ENCODE peak calls at places on chromosomes 13 and 19, in eight cellular contexts. S is lower lobe of right lung, D is uterus, M is neural progenitor cell, J is HCT116, L is right atrium auricular region, O is tibial nerve, N is pancreas. Q is an unnamed sample. For H3K4me1, the result is how much of the 10 kb centered on the place peaks cover.

GRCh38 chr19:38070573-38070972 is 153.4 kb downstream of the DPF1 start:
- DNase-seq in S (no peak), D (no peak), M (no peak), J (no peak), L (no peak), O (no peak), N (no peak), Q (peak)

GRCh38 chr19:51372649-51373504 is at the start of gene NKG7:
- DNase-seq in S (no peak), D (no peak), M (no peak), J (no peak), L (no peak), O (no peak), N (no peak), Q (no peak)

GRCh38 chr19:1068111-1069001 is 1.4 kb downstream of the ARHGAP45 start:
- DNase-seq in S (peak), D (no peak), M (no peak), J (no peak), L (no peak), O (no peak), N (no peak), Q (no peak)

GRCh38 chr13:24022568-24022967 is 125.3 kb upstream of the C1QTNF9B start:
- DNase-seq in S (no peak), D (no peak), M (no peak), J (no peak), L (no peak), O (no peak), N (no peak), Q (no peak)

GRCh38 chr19:49879243-49879960 is 1.9 kb downstream of the TBC1D17 start:
- DNase-seq in S (peak), D (no peak), M (no peak), J (peak), L (no peak), O (no peak), N (no peak), Q (no peak)

GRCh38 chr13:25423831-25424230 is 52.1 kb downstream of the ATP8A2 start:
- DNase-seq in S (no peak), D (no peak), M (no peak), J (no peak), L (no peak), O (no peak), N (no peak), Q (no peak)

GRCh38 chr13:20128459-20128927 is 32.4 kb downstream of the GJA3 start:
- DNase-seq in S (no peak), D (no peak), M (peak), J (no peak), L (no peak), O (no peak), N (peak), Q (no peak)

GRCh38 chr19:703651-704446 is 4.9 kb upstream of the PALM start:
- DNase-seq in S (peak), D (peak), M (peak), J (peak), L (peak), O (peak), N (no peak), Q (no peak)

GRCh38 chr13:111572956-111573355 is 252.5 kb downstream of the TEX29 start:
- DNase-seq in S (no peak), D (no peak), M (no peak), J (no peak), L (no peak), O (no peak), N (peak), Q (no peak)

GRCh38 chr19:19458110-19458816 is 52.8 kb downstream of the GATAD2A start:
- DNase-seq in S (peak), D (no peak), M (no peak), J (no peak), L (no peak), O (no peak), N (no peak), Q (no peak)

DNA sequence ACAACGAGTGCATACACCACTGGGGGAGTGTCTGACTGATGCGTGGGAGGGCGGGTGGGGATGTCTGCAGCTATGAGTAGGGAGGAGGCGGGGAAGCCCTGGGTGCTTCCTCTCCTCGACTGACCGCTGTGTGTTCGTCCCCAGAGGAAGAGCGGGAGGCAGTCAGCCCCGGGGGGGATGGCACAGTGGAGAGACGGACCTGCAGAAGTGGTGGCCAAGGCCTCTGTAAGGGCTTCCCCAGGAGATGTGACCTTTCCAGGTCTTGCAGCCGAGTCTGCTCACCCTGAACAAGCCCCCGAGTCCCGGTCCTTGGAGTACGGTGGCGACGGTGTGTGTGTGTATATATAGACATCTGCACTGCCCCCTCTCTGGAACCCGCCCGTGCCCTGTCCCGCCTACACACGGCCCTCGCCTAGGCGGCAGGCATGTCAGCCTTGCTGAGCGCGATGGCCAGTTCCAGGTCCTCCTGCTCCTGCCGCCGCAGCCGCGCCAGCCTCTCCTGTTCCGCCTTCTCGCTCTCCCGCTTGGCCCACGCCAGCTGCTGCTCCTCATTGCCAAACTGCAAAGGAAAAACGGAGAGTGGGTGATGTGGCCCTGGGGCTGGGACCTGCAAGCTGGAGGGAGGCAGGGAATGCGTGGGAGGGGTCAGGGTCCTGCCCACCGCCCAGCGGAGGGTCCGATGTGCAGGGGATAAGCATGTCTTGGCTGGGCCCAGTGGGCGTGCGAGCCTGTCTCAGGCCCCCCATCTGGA is 30.8 kb downstream of the KLF2 start:
- DNase-seq in S (peak), D (peak), M (no peak), J (no peak), L (no peak), O (no peak), N (no peak), Q (no peak)
- H3K4me1 ChIP-seq in S (under half), D (under half), M (under half), J (under half), L (under half), O (under half), N (under half), Q (under half)

GRCh38 chr19:13742756-13743155 is 21.6 kb upstream of the MRI1 start:
- DNase-seq in S (no peak), D (no peak), M (no peak), J (no peak), L (no peak), O (no peak), N (no peak), Q (no peak)

GRCh38 chr19:13751436-13751835 is 12.9 kb upstream of the MRI1 start:
- DNase-seq in S (no peak), D (no peak), M (no peak), J (no peak), L (no peak), O (no peak), N (no peak), Q (no peak)

GRCh38 chr19:13744179-13744578 is 20.1 kb upstream of the MRI1 start:
- DNase-seq in S (no peak), D (no peak), M (no peak), J (no peak), L (no peak), O (no peak), N (no peak), Q (no peak)

GRCh38 chr19:13748169-13748884 is 16.0 kb upstream of the MRI1 start:
- DNase-seq in S (no peak), D (no peak), M (peak), J (no peak), L (peak), O (no peak), N (no peak), Q (no peak)

DNA sequence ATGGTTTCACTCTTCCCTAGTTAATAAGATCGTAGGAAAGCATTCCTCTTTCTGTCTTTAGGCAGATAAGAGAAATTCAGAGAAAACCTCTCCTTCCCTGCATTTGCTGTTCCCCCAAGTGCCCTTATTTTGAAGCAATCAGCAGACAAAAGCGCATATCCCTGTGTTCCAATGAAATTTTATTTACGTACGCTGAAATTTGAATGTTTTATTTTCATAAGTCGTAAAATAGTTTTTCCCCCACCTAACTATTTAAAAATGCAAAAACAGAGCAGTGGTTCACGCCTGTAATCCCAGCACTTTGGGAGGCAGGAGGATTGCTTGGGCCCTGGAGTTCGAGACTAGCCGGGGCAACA is 17.2 kb upstream of the MRI1 start:
- DNase-seq in S (no peak), D (no peak), M (no peak), J (no peak), L (no peak), O (no peak), N (no peak), Q (no peak)
- H3K27ac ChIP-seq in S (peak), D (peak), M (no peak), J (peak), L (peak), O (peak), N (peak), Q (no peak)

DNA sequence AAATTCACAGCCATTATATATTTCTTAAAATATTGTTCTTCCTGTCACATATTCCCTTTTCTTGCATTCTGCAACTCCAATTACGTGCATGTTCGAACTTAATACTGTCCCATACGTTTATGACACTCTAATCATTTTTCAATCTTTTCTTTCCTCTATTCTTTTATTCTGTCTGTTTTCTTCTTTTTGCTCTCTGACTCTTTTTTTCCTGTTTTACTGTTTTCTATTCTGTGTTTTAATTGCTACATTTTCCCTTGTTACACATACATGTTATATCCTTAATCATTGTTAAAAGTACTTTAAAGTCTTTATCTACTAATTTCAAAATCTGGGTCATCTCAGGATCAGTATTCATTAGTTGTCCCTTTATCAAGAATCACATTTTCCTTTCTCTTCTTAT is 1149.1 kb upstream of the PCDH20 start:
- DNase-seq in S (no peak), D (no peak), M (no peak), J (no peak), L (no peak), O (no peak), N (no peak), Q (no peak)
- TF ChIP-seq CTCF in S (no peak), D (no peak), M (no peak), J (no peak), L (no peak), O (no peak), N (no peak), Q (no peak)

GRCh38 chr19:33394006-33394722 is 20.7 kb downstream of the CEBPG start:
- DNase-seq in S (peak), D (peak), M (no peak), J (no peak), L (peak), O (peak), N (no peak), Q (peak)
- H3K4me1 ChIP-seq in S (half or more), D (under half), M (under half), J (under half), L (under half), O (half or more), N (under half), Q (under half)

DNA sequence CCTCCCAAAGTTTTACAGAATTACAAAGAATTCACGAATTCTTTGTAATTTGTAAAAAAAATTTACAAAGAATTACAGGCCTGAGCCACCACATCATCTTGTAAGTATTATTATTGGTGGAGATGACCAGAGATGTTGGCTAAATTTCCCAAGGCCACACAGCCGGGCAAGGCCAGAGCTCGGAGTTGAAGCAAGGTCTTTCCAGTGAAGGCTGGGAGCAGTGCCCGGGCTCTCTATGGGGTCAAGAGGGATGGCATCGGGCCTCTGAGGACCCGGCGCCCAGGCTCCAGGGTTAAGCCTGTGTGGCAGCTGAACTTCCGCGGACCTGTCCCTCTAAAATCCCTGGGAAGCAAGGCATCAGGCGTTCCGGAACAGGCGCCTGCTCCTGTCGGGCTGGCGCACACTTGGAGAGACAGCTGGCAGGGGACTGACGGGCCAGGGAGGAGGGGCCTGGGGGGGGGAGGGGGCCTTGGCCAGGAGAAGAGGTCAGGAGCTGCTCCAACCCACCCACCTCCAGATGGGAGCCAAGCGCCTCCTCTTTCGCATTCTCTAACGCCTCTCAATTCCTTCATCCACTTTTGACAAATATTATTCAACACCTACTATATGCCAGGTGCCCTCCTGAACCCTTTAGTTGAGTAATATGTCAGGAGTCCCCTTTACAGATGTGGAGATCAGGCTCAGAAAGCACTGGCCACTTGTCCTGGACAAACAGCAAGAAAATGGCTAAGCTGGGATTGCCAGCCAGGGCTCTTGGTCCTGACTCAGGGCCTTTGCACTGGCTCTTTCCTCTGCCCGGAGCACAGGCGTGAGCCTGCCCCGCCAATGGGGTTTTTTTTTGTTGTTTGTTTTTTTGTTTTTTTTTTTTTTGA is 36.8 kb upstream of the SEMA6B start:
- DNase-seq in S (no peak), D (no peak), M (peak), J (no peak), L (no peak), O (no peak), N (no peak), Q (no peak)
- H3K27ac ChIP-seq in S (no peak), D (no peak), M (no peak), J (no peak), L (no peak), O (no peak), N (no peak), Q (no peak)

GRCh38 chr13:54305377-54305776 is 1276.8 kb downstream of the OLFM4 start:
- DNase-seq in S (no peak), D (no peak), M (no peak), J (no peak), L (no peak), O (no peak), N (no peak), Q (no peak)
- TF ChIP-seq CTCF in S (no peak), D (no peak), M (peak), J (no peak), L (no peak), O (no peak), N (no peak), Q (no peak)